ENCODE peak calls at places on chromosomes 3 and 15, in seven cellular contexts. V is CD8-positive, alpha-beta memory T cell; D is substantia nigra; T is GM03348; F is fibroblast of the conjunctiva; K is left cardiac atrium; R is anterior cingulate cortex. J is an unnamed sample.

GRCh38 chr3:141401584-141402475 is 33.5 kb downstream of the ZBTB38 start:
- DNase-seq in T (peak), V (peak), F (no peak), D (peak), R (no peak), K (peak), J (no peak)

GRCh38 chr3:49132073-49132436 is 795 bp downstream of the LAMB2 start:
- DNase-seq in F (no peak), K (no peak), R (no peak), T (peak), V (no peak), D (no peak), J (no peak)

GRCh38 chr3:42367903-42368302 is 42.5 kb downstream of the LYZL4 start:
- DNase-seq in R (no peak), T (no peak), K (no peak), F (no peak), V (no peak), D (no peak), J (no peak)

GRCh38 chr3:11653298-11654055 is 9.8 kb upstream of the VGLL4 start:
- DNase-seq in F (no peak), V (no peak), R (no peak), K (no peak), D (no peak), T (no peak), J (no peak)

GRCh38 chr3:57864853-57865252 is 108.7 kb downstream of the SLMAP start:
- DNase-seq in T (peak), F (peak), D (no peak), R (no peak), V (no peak), K (no peak), J (peak)

GRCh38 chr3:17639257-17639656 is 103.2 kb downstream of the TBC1D5 start:
- DNase-seq in K (no peak), R (no peak), D (no peak), T (peak), F (peak), V (no peak), J (peak)

GRCh38 chr15:92059036-92059970 is 205.8 kb downstream of the SLCO3A1 start:
- DNase-seq in K (peak), F (no peak), D (no peak), R (no peak), V (no peak), T (no peak), J (no peak)

GRCh38 chr3:51340989-51341636 is 44.0 kb upstream of the MANF start:
- DNase-seq in D (no peak), K (peak), F (no peak), T (no peak), V (no peak), R (no peak), J (peak)

GRCh38 chr15:78624651-78625590 is 4.1 kb upstream of the CHRNA3 start:
- DNase-seq in V (no peak), R (no peak), K (no peak), D (no peak), T (no peak), F (no peak), J (no peak)

GRCh38 chr3:108959017-108959416 is 5.3 kb upstream of the GUCA1C start:
- DNase-seq in K (no peak), V (no peak), F (no peak), T (no peak), D (no peak), R (no peak), J (no peak)

GRCh38 chr15:89662893-89663673 is 7.8 kb upstream of the KIF7 start:
- DNase-seq in V (no peak), K (peak), D (no peak), R (no peak), T (peak), F (peak), J (peak)

GRCh38 chr3:182092662-182093262 is 381.0 kb downstream of the SOX2 start:
- DNase-seq in F (no peak), V (no peak), T (no peak), K (no peak), D (peak), R (peak), J (no peak)

GRCh38 chr3:168426196-168426595 is 330.5 kb upstream of the GOLIM4 start:
- DNase-seq in R (no peak), V (no peak), T (no peak), D (no peak), K (no peak), F (no peak), J (no peak)

GRCh38 chr3:8371085-8371551 is 130.5 kb upstream of the LMCD1 start:
- DNase-seq in D (no peak), T (peak), R (no peak), V (no peak), F (no peak), K (peak), J (peak)

GRCh38 chr3:56347219-56347871 is 120.9 kb downstream of the ERC2 start:
- DNase-seq in D (peak), F (no peak), T (no peak), V (no peak), K (no peak), R (peak), J (no peak)

GRCh38 chr3:127613406-127613805 is 15.2 kb downstream of the MCM2 start:
- DNase-seq in V (no peak), K (no peak), T (no peak), D (no peak), F (no peak), R (no peak), J (no peak)

GRCh38 chr3:25783661-25784512 is 644 bp upstream of the NGLY1 start:
- DNase-seq in D (no peak), R (no peak), K (peak), T (peak), F (no peak), V (no peak), J (peak)

GRCh38 chr15:58285212-58285920 is 146.4 kb upstream of the LIPC start:
- DNase-seq in R (no peak), F (no peak), T (no peak), K (no peak), D (no peak), V (no peak), J (no peak)

J was measured in amniotic epithelial cell.